ENCODE peak calls at places on chromosomes 5 and 9, in ten cellular contexts. N, Q, A, B, J, O, X, Z, K and D are unnamed samples.

GRCh38 chr9:36991516-36992134 is 42.4 kb downstream of the PAX5 start:
- DNase-seq in N (peak), Q (peak), A (peak), B (no peak), J (no peak), O (peak), X (peak), Z (peak), K (peak), D (no peak)

GRCh38 chr5:96381526-96381925 is 51.5 kb downstream of the PCSK1 start:
- DNase-seq in N (peak), Q (no peak), A (no peak), B (no peak), J (no peak), O (no peak), X (no peak), Z (no peak), K (no peak), D (no peak)

GRCh38 chr5:150431574-150431973 is 18.0 kb downstream of the RPS14 start:
- DNase-seq in N (no peak), Q (peak), A (no peak), B (no peak), J (no peak), O (no peak), X (no peak), Z (no peak), K (no peak), D (no peak)

GRCh38 chr5:175214152-175214551 is 229.8 kb downstream of the DRD1 start:
- DNase-seq in N (no peak), Q (peak), A (peak), B (no peak), J (peak), O (no peak), X (peak), Z (peak), K (no peak), D (peak)

GRCh38 chr5:134245101-134245604 is 19.3 kb upstream of the PPP2CA start:
- DNase-seq in N (peak), Q (peak), A (peak), B (no peak), J (no peak), O (peak), X (peak), Z (peak), K (peak), D (peak)

GRCh38 chr9:88433583-88434240 is 45.5 kb downstream of the SPIN1 start:
- DNase-seq in N (no peak), Q (no peak), A (peak), B (no peak), J (no peak), O (no peak), X (peak), Z (no peak), K (no peak), D (peak)

GRCh38 chr9:9998491-9999287 is 614.1 kb downstream of the PTPRD start:
- DNase-seq in N (no peak), Q (no peak), A (peak), B (no peak), J (no peak), O (no peak), X (no peak), Z (no peak), K (peak), D (no peak)

GRCh38 chr9:35397923-35398322 is 92.0 kb upstream of the RUSC2 start:
- DNase-seq in N (no peak), Q (no peak), A (no peak), B (no peak), J (no peak), O (no peak), X (no peak), Z (no peak), K (no peak), D (no peak)

GRCh38 chr5:82222597-82223574 is 55.3 kb downstream of the RPS23 start:
- DNase-seq in N (no peak), Q (no peak), A (no peak), B (no peak), J (peak), O (no peak), X (peak), Z (no peak), K (no peak), D (peak)

GRCh38 chr5:135654646-135655045 is 75.9 kb upstream of the CXCL14 start:
- DNase-seq in N (no peak), Q (no peak), A (no peak), B (no peak), J (no peak), O (no peak), X (no peak), Z (no peak), K (no peak), D (no peak)

GRCh38 chr9:14336244-14336643 is 22.3 kb upstream of the NFIB start:
- DNase-seq in N (no peak), Q (no peak), A (no peak), B (no peak), J (no peak), O (no peak), X (no peak), Z (no peak), K (no peak), D (no peak)

GRCh38 chr5:68953151-68953884 is 140.5 kb upstream of the SLC30A5 start:
- DNase-seq in N (no peak), Q (no peak), A (peak), B (no peak), J (peak), O (no peak), X (no peak), Z (no peak), K (no peak), D (no peak)

GRCh38 chr5:92944337-92944736 is 636.7 kb downstream of the NR2F1-AS1 start:
- DNase-seq in N (no peak), Q (no peak), A (no peak), B (no peak), J (no peak), O (no peak), X (no peak), Z (no peak), K (no peak), D (no peak)

GRCh38 chr5:40687316-40687715 is 7.6 kb downstream of the PTGER4 start:
- DNase-seq in N (no peak), Q (no peak), A (no peak), B (no peak), J (no peak), O (no peak), X (no peak), Z (no peak), K (no peak), D (no peak)

GRCh38 chr5:88792144-88792840 is 90.7 kb downstream of the MEF2C start:
- DNase-seq in N (no peak), Q (no peak), A (peak), B (no peak), J (no peak), O (no peak), X (no peak), Z (no peak), K (no peak), D (peak)

GRCh38 chr5:41334758-41335157 is 121.4 kb upstream of the C6 start:
- DNase-seq in N (no peak), Q (no peak), A (peak), B (no peak), J (no peak), O (no peak), X (peak), Z (no peak), K (no peak), D (no peak)

GRCh38 chr5:77168884-77169254 is 41.6 kb upstream of the PDE8B start:
- DNase-seq in N (no peak), Q (no peak), A (no peak), B (no peak), J (no peak), O (no peak), X (no peak), Z (no peak), K (peak), D (no peak)

GRCh38 chr5:178074266-178074952 is 38.9 kb upstream of the N4BP3 start:
- DNase-seq in N (no peak), Q (no peak), A (no peak), B (no peak), J (no peak), O (no peak), X (peak), Z (no peak), K (no peak), D (no peak)

GRCh38 chr5:1895771-1896420 is 13.2 kb upstream of the IRX4 start:
- DNase-seq in N (no peak), Q (peak), A (no peak), B (no peak), J (no peak), O (peak), X (no peak), Z (no peak), K (no peak), D (no peak)

GRCh38 chr9:121474225-121474947 is 25.3 kb downstream of the GGTA1 start:
- DNase-seq in N (no peak), Q (no peak), A (no peak), B (no peak), J (no peak), O (no peak), X (no peak), Z (no peak), K (no peak), D (no peak)

GRCh38 chr9:86700601-86701000 is 246.7 kb downstream of the GAS1 start:
- DNase-seq in N (no peak), Q (no peak), A (peak), B (no peak), J (no peak), O (no peak), X (peak), Z (no peak), K (no peak), D (no peak)

DNA sequence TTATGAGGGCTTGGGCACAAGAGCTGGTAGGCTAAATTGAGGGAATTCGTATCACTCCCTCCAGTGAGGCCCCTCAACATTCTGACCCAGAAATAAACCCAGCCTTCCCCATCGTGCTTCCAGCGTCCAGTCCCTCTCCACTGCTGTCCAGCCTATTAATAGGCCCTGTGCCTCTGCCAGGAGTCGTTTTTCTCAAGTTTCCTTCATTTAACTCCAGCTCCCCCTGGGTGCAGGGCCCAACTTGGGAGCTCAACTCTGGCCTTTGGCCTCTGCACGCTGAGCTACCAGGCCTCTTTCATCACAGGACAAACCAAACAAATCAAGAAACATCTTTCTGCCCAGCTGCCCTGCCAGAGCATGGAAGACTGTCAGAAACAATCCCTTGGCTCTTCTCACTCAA is 10.0 kb downstream of the HBEGF start:
- DNase-seq in N (no peak), Q (no peak), A (no peak), B (no peak), J (no peak), O (no peak), X (no peak), Z (no peak), K (no peak), D (no peak)
- TF ChIP-seq CTCF in N (no peak), Q (no peak), A (no peak), B (no peak), J (no peak), O (no peak), X (no peak), Z (no peak), K (no peak), D (no peak)

DNA sequence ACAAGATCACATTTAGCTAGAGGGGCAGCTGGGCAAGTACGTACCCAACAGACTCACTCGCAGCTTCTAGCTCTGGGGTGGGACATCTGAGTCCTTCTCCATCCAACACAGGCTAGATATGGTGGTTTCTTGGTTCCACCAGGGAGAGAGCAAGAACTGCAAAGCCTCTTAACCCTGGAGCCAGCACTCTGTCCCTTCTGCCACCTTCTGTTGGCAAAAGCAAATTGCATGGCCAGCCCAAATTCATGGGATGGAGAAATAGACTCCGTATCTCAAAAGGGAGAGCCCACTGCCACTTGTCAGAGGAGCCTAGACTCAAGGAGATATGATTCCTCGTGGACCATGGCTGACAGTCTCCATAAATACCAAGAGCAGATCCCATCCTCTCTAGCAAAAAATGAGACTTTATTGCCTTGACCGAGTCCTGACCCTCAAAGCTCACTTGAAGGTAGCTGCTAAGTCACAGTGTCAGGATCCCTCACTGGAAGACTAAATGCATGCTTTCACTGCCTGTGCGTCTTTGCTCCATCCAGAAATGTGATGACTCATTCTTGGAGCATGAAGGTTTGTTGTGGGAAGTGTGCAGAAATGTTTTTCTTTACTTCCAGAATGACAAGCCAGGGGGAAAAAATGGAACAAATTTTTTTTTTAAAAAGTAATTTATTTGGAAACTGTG is 28.8 kb upstream of the ROR2 start:
- DNase-seq in N (peak), Q (peak), A (peak), B (no peak), J (peak), O (peak), X (peak), Z (no peak), K (peak), D (peak)
- TF ChIP-seq CTCF in N (peak), Q (peak), A (peak), B (no peak), J (peak), O (peak), X (peak), Z (peak), K (peak), D (peak)

GRCh38 chr9:131095666-131096489 is 453 bp upstream of the AIF1L start:
- DNase-seq in N (peak), Q (peak), A (no peak), B (no peak), J (no peak), O (peak), X (peak), Z (no peak), K (peak), D (no peak)
- TF ChIP-seq CTCF in N (peak), Q (no peak), A (no peak), B (no peak), J (no peak), O (peak), X (no peak), Z (no peak), K (peak), D (no peak)

DNA sequence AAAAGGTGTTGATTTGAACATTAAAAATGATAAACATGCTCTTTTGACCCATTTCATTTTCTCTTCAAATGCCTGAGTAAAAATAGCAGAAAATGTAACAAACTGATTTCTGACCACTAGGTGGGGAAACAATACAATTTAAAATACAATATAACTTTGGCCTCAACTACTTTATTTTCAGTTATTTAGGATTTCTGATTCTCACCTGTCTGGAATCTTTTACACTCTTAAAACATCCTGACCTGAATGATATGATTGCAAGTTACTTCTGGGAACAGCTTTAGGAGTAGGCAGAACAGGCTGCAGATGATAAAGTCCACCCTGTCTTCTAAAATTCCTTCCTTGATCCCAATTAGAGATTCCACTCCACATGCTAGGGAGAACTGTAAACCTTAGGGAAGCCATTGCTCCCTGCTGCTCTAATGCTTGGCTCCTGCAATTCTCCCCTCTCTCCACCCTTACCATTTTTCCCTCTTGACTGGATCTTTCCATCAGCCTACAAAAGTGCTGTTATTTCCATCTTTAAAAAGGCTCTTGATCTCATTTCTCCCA is 70.3 kb downstream of the FYB1 start:
- DNase-seq in N (no peak), Q (no peak), A (peak), B (no peak), J (no peak), O (no peak), X (peak), Z (no peak), K (no peak), D (peak)
- TF ChIP-seq CTCF in N (peak), Q (peak), A (peak), B (peak), J (peak), O (peak), X (peak), Z (peak), K (peak), D (peak)